ENCODE peak calls at places on chromosomes 7 and 10, in ten cellular contexts. I is pancreas, K is right atrium auricular region, E is astrocyte, U is PC-3, G is mesenchymal stem cell, O is IMR-90, M is tibial artery, D is neural progenitor cell, J is fibroblast of pulmonary artery. Y is an unnamed sample.

GRCh38 chr7:141528399-141528798 is 22.8 kb upstream of the AGK start:
- DNase-seq in I (no peak), K (no peak), E (no peak), U (no peak), G (no peak), O (no peak), M (no peak), D (no peak), J (no peak), Y (no peak)

GRCh38 chr7:31175672-31176071 is 123.6 kb downstream of the ADCYAP1R1 start:
- DNase-seq in I (no peak), K (no peak), E (no peak), U (peak), G (no peak), O (no peak), M (no peak), D (peak), J (no peak), Y (no peak)

GRCh38 chr7:150989456-150989855 is 1.4 kb upstream of the NOS3 start:
- DNase-seq in I (peak), K (no peak), E (no peak), U (no peak), G (no peak), O (no peak), M (no peak), D (no peak), J (no peak), Y (no peak)

GRCh38 chr7:91351374-91351773 is 87.1 kb downstream of the FZD1 start:
- DNase-seq in I (no peak), K (no peak), E (peak), U (peak), G (peak), O (peak), M (no peak), D (no peak), J (peak), Y (peak)

GRCh38 chr7:150322833-150323681 is at the start of the genes ACTR3C and LRRC61:
- DNase-seq in I (peak), K (no peak), E (no peak), U (peak), G (no peak), O (no peak), M (no peak), D (peak), J (no peak), Y (no peak)

GRCh38 chr7:131861620-131862346 is 305.4 kb upstream of the PODXL start:
- DNase-seq in I (no peak), K (no peak), E (peak), U (peak), G (no peak), O (peak), M (no peak), D (no peak), J (peak), Y (no peak)

GRCh38 chr10:100847440-100847839 is 65.3 kb upstream of the SLF2 start:
- DNase-seq in I (no peak), K (no peak), E (no peak), U (peak), G (no peak), O (peak), M (no peak), D (no peak), J (peak), Y (no peak)

GRCh38 chr10:46557319-46558140 is 1.1 kb upstream of the GPRIN2 start:
- DNase-seq in I (no peak), K (no peak), E (no peak), U (no peak), G (no peak), O (no peak), M (peak), D (no peak), J (no peak), Y (no peak)

DNA sequence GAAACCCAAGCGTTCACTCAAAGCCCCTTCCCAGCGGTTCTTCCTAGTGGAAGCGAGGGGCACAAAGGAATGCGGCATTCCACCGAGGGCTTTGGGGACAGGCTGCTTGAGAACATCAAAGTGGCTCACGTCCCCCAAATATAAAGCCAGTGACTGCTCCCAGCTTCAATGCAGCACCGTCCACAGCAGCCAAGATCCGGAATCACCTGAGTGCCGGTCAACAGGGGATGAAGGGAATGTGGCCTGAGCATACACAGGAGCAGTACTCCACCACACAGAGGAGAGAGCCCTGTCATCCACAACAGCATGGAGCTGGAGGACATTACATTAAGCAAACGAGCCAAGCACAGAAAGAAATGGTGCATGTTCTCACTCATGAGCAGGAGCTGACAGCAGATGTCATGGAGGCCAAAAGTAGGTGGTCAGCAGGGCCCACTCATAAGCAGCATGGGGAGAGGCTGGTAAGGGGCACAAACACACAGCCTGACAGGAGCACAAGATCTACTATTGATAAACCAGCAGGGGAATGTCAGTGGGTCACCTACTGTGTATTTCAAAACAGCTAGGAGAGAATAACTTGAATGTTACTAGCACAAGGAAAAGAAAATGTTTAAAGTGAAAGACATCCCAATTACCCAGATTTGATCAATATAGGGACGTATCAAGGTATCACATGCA is 79.5 kb downstream of the DIP2C start:
- DNase-seq in I (no peak), K (no peak), E (no peak), U (no peak), G (no peak), O (no peak), M (peak), D (peak), J (no peak), Y (no peak)
- H3K4me3 ChIP-seq in I (no peak), K (no peak), E (no peak), U (no peak), G (no peak), O (no peak), M (no peak), D (no peak), J (no peak), Y (no peak)

GRCh38 chr7:157612009-157612663 is 275.3 kb downstream of the DNAJB6 start:
- DNase-seq in I (no peak), K (no peak), E (no peak), U (no peak), G (no peak), O (no peak), M (peak), D (no peak), J (no peak), Y (no peak)

GRCh38 chr7:157613575-157614322 is 276.9 kb downstream of the DNAJB6 start:
- DNase-seq in I (no peak), K (no peak), E (no peak), U (peak), G (no peak), O (no peak), M (no peak), D (no peak), J (no peak), Y (peak)

GRCh38 chr7:157614457-157615020 is 277.7 kb downstream of the DNAJB6 start:
- DNase-seq in I (no peak), K (no peak), E (no peak), U (no peak), G (no peak), O (no peak), M (no peak), D (no peak), J (no peak), Y (no peak)

GRCh38 chr7:157611341-157611740 is 274.5 kb downstream of the DNAJB6 start:
- DNase-seq in I (no peak), K (no peak), E (no peak), U (no peak), G (no peak), O (no peak), M (peak), D (no peak), J (no peak), Y (no peak)

GRCh38 chr7:157612664-157613561 is 276.1 kb downstream of the DNAJB6 start:
- DNase-seq in I (no peak), K (no peak), E (no peak), U (peak), G (no peak), O (no peak), M (peak), D (peak), J (no peak), Y (peak)
- H3K4me3 ChIP-seq in I (no peak), K (peak), E (peak), U (peak), G (no peak), O (no peak), M (peak), D (no peak), J (no peak), Y (peak)

GRCh38 chr7:22726849-22727792 is at the start of gene IL6:
- DNase-seq in I (peak), K (peak), E (peak), U (peak), G (peak), O (peak), M (peak), D (peak), J (peak), Y (peak)
- H3K4me3 ChIP-seq in I (no peak), K (peak), E (peak), U (peak), G (peak), O (peak), M (peak), D (peak), J (peak), Y (peak)

DNA sequence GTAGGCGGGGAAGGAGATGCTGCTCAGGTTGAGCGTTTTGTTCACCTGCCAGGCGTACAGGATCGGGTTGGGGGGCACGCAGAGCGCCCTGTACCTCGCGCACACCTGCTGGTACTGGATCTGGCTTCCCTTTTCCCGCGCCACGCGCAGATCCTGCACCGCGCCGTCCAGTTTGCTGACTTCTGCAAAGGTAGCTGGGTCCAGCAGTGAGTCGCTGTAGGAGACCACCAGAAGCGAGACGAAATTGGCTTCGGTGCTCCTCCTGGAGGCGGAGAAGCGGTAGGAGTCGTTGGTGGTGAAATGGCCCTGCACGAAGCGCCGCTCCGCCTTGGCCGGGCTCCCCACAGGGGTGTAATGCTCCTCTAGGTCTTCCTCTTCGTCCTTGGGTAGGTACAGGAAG is 90.7 kb upstream of the RAB18 start:
- DNase-seq in I (peak), K (no peak), E (no peak), U (no peak), G (no peak), O (no peak), M (no peak), D (no peak), J (no peak), Y (no peak)
- H3K4me3 ChIP-seq in I (no peak), K (no peak), E (no peak), U (no peak), G (no peak), O (no peak), M (no peak), D (no peak), J (no peak), Y (no peak)

GRCh38 chr7:88226886-88227516 is 7.2 kb upstream of the SRI start:
- DNase-seq in I (peak), K (no peak), E (peak), U (peak), G (peak), O (peak), M (no peak), D (no peak), J (peak), Y (peak)

GRCh38 chr7:88223265-88223664 is 3.4 kb upstream of the SRI start:
- DNase-seq in I (no peak), K (no peak), E (no peak), U (no peak), G (no peak), O (no peak), M (no peak), D (no peak), J (no peak), Y (no peak)

GRCh38 chr7:88229302-88229870 is 9.5 kb upstream of the SRI start:
- DNase-seq in I (no peak), K (no peak), E (no peak), U (no peak), G (no peak), O (no peak), M (no peak), D (no peak), J (no peak), Y (no peak)

GRCh38 chr7:88224596-88225275 is 4.9 kb upstream of the SRI start:
- DNase-seq in I (no peak), K (no peak), E (peak), U (peak), G (no peak), O (peak), M (no peak), D (no peak), J (peak), Y (peak)

GRCh38 chr7:88226201-88226600 is 6.4 kb upstream of the SRI start:
- DNase-seq in I (no peak), K (no peak), E (no peak), U (no peak), G (no peak), O (no peak), M (no peak), D (no peak), J (no peak), Y (no peak)
- H3K4me3 ChIP-seq in I (no peak), K (no peak), E (no peak), U (no peak), G (no peak), O (no peak), M (no peak), D (no peak), J (no peak), Y (no peak)

GRCh38 chr7:29987821-29988317 is 1.7 kb downstream of the SCRN1 start:
- DNase-seq in I (peak), K (no peak), E (peak), U (peak), G (peak), O (peak), M (no peak), D (peak), J (peak), Y (peak)
- H3K4me3 ChIP-seq in I (no peak), K (peak), E (peak), U (peak), G (no peak), O (peak), M (peak), D (peak), J (peak), Y (peak)

GRCh38 chr7:105581066-105581811 is at the start of gene EFCAB10:
- DNase-seq in I (peak), K (peak), E (peak), U (no peak), G (peak), O (peak), M (no peak), D (peak), J (peak), Y (peak)

GRCh38 chr7:105583061-105583460 is 1.8 kb upstream of the EFCAB10 start:
- DNase-seq in I (no peak), K (no peak), E (no peak), U (no peak), G (no peak), O (no peak), M (no peak), D (no peak), J (no peak), Y (no peak)

GRCh38 chr7:105577251-105577650 is 4.0 kb downstream of the EFCAB10 start:
- DNase-seq in I (no peak), K (no peak), E (no peak), U (no peak), G (no peak), O (no peak), M (no peak), D (no peak), J (no peak), Y (no peak)

GRCh38 chr7:105578496-105578895 is 2.8 kb downstream of the EFCAB10 start:
- DNase-seq in I (no peak), K (no peak), E (no peak), U (no peak), G (no peak), O (peak), M (no peak), D (no peak), J (no peak), Y (peak)

GRCh38 chr7:105580022-105580740 is 1.1 kb downstream of the EFCAB10 start:
- DNase-seq in I (no peak), K (no peak), E (no peak), U (peak), G (no peak), O (no peak), M (no peak), D (no peak), J (no peak), Y (no peak)
- H3K4me3 ChIP-seq in I (no peak), K (no peak), E (no peak), U (no peak), G (no peak), O (no peak), M (no peak), D (no peak), J (no peak), Y (no peak)

GRCh38 chr7:45922810-45923209 is 1.7 kb upstream of the IGFBP3 start:
- DNase-seq in I (no peak), K (peak), E (peak), U (peak), G (peak), O (no peak), M (no peak), D (peak), J (peak), Y (peak)

GRCh38 chr7:45921699-45922519 is 837 bp upstream of the IGFBP3 start:
- DNase-seq in I (no peak), K (peak), E (peak), U (peak), G (peak), O (peak), M (peak), D (peak), J (peak), Y (peak)

GRCh38 chr7:45919947-45920542 is 1.0 kb downstream of the IGFBP3 start:
- DNase-seq in I (no peak), K (no peak), E (peak), U (no peak), G (peak), O (no peak), M (no peak), D (peak), J (no peak), Y (no peak)

GRCh38 chr7:45920543-45921380 is at the start of gene IGFBP3:
- DNase-seq in I (peak), K (no peak), E (peak), U (peak), G (peak), O (peak), M (peak), D (peak), J (peak), Y (peak)

GRCh38 chr7:45921381-45921698 is 268 bp upstream of the IGFBP3 start:
- DNase-seq in I (no peak), K (no peak), E (no peak), U (no peak), G (no peak), O (no peak), M (peak), D (no peak), J (no peak), Y (no peak)
- H3K4me3 ChIP-seq in I (no peak), K (peak), E (peak), U (peak), G (peak), O (peak), M (peak), D (peak), J (peak), Y (peak)

DNA sequence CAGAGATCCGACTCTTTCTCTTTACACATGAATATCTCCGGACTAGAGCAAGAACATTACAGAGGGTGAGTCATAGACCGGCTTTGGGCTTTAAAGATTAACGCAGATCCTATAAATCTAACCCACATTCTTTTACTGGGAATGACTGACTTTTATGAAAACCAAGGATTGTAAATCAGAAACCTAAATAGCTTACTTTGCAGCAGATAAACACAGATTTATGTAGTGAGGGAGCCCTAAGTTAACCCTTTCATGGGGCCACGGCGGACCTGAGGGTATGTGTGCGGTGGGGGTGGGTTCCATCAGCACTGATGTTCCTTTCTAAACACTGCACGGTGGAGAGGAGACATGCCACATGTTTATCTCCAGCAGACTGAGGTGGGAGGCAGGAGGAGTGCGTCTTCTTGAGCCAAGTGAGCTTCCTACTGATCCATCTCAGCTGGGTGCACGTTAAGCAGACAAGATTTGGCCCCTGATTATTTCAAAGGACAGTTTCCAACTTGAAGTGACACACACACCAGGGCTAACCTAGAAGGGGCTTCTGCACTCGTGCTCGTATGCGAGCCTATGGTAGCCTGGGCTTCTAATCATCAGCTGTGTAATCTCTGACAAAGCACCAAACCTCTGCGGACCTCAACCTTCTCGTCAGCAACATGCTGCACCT is 127.6 kb downstream of the WDR11 start:
- DNase-seq in I (no peak), K (no peak), E (no peak), U (peak), G (peak), O (peak), M (peak), D (no peak), J (no peak), Y (no peak)
- H3K4me3 ChIP-seq in I (peak), K (no peak), E (no peak), U (no peak), G (no peak), O (no peak), M (no peak), D (peak), J (no peak), Y (no peak)